ENCODE peak calls at places on chromosomes 7 and 10, in five cellular contexts. S, F, I, B and X are unnamed samples.

GRCh38 chr7:17342726-17343125 is 44.3 kb downstream of the AHR start:
- DNase-seq in F (no peak), B (no peak), S (no peak), I (no peak), X (no peak)

GRCh38 chr10:90856964-90857634 is 740 bp downstream of the HTR7 start:
- DNase-seq in F (no peak), B (no peak), S (no peak), I (no peak), X (no peak)

GRCh38 chr7:41501016-41501415 is 201.9 kb downstream of the INHBA start:
- DNase-seq in F (no peak), S (no peak), B (no peak), I (no peak), X (peak)

GRCh38 chr10:130179640-130180039 is 43.4 kb downstream of the GLRX3 start:
- DNase-seq in B (no peak), I (peak), F (no peak), S (peak), X (peak)

GRCh38 chr10:75955953-75956352 is 524.5 kb downstream of the LRMDA start:
- DNase-seq in S (no peak), I (no peak), B (no peak), F (no peak), X (no peak)

GRCh38 chr7:155222578-155222977 is 75.1 kb upstream of the INSIG1 start:
- DNase-seq in B (no peak), I (no peak), F (no peak), S (no peak), X (no peak)

GRCh38 chr10:5547934-5548660 is 23.3 kb downstream of the CALML3 start:
- DNase-seq in F (no peak), I (no peak), S (no peak), B (peak), X (no peak)

GRCh38 chr7:80902035-80902434 is 16.8 kb downstream of the SEMA3C start:
- DNase-seq in S (no peak), B (no peak), I (no peak), F (no peak), X (no peak)

GRCh38 chr7:140586517-140586916 is 54.1 kb downstream of the DENND2A start:
- DNase-seq in S (no peak), B (no peak), I (no peak), F (no peak), X (no peak)

GRCh38 chr10:123890761-123891146 is 853 bp downstream of the CPXM2 start:
- DNase-seq in I (no peak), F (no peak), B (no peak), S (no peak), X (no peak)

GRCh38 chr10:75987610-75988009 is 556.2 kb downstream of the LRMDA start:
- DNase-seq in I (no peak), S (no peak), B (no peak), F (no peak), X (no peak)

GRCh38 chr7:106568680-106569499 is 92.1 kb downstream of the CCDC71L start:
- DNase-seq in B (no peak), F (no peak), S (peak), I (peak), X (no peak)

GRCh38 chr7:16071246-16071857 is 350.0 kb downstream of the CRPPA start:
- DNase-seq in F (no peak), S (peak), B (no peak), I (peak), X (peak)

GRCh38 chr7:92836489-92837213 is at the start of gene CDK6:
- DNase-seq in I (peak), B (peak), F (no peak), S (peak), X (no peak)

GRCh38 chr10:84397735-84398144 is 69.4 kb downstream of the CCSER2 start:
- DNase-seq in I (no peak), S (no peak), F (no peak), B (no peak), X (no peak)

GRCh38 chr7:4072161-4072925 is 609.8 kb upstream of the FOXK1 start:
- DNase-seq in B (no peak), I (no peak), S (no peak), F (no peak), X (no peak)

GRCh38 chr10:43648083-43648391 is 644 bp downstream of the ZNF32 start:
- DNase-seq in S (no peak), B (no peak), F (no peak), I (no peak), X (no peak)

GRCh38 chr10:32951111-32951510 is 6.9 kb downstream of the ITGB1 start:
- DNase-seq in S (no peak), I (no peak), B (no peak), F (no peak), X (no peak)

GRCh38 chr7:17506090-17506489 is 207.6 kb downstream of the AHR start:
- DNase-seq in B (no peak), S (peak), F (no peak), I (no peak), X (no peak)

GRCh38 chr7:1536105-1536767 is 5.7 kb downstream of the MAFK start:
- DNase-seq in F (no peak), I (no peak), S (no peak), B (no peak), X (no peak)

GRCh38 chr10:124323145-124323725 is 95.5 kb downstream of the OAT start:
- DNase-seq in F (no peak), I (no peak), B (no peak), S (no peak), X (no peak)

GRCh38 chr10:59064759-59065498 is 111.5 kb upstream of the PHYHIPL start:
- DNase-seq in B (no peak), F (no peak), S (no peak), I (no peak), X (no peak)

GRCh38 chr7:34823650-34824258 is 165.7 kb downstream of the NPSR1 start:
- DNase-seq in I (peak), B (no peak), F (no peak), S (peak), X (no peak)

GRCh38 chr7:28483112-28483511 is 70.8 kb downstream of the CREB5 start:
- DNase-seq in B (no peak), S (peak), F (no peak), I (no peak), X (peak)

GRCh38 chr10:22560391-22561239 is 153.8 kb downstream of the PIP4K2A start:
- DNase-seq in S (no peak), F (no peak), B (no peak), I (no peak), X (peak)

GRCh38 chr10:35668865-35669650 is 27.0 kb upstream of the FZD8 start:
- DNase-seq in F (no peak), I (no peak), S (no peak), B (no peak), X (no peak)

GRCh38 chr7:70614237-70614984 is 517.5 kb upstream of the GALNT17 start:
- DNase-seq in S (peak), B (no peak), F (peak), I (no peak), X (peak)

GRCh38 chr7:65937296-65937695 is 44.7 kb downstream of the GUSB start:
- DNase-seq in F (no peak), I (no peak), B (no peak), S (no peak), X (no peak)

GRCh38 chr7:99460651-99461050 is 5.3 kb downstream of the ATP5MF start:
- DNase-seq in F (no peak), B (no peak), I (no peak), S (no peak), X (no peak)

GRCh38 chr7:94576316-94576715 is 66.7 kb downstream of the CASD1 start:
- DNase-seq in B (no peak), F (no peak), I (no peak), S (no peak), X (no peak)

GRCh38 chr7:115585015-115585655 is 445.4 kb downstream of the TFEC start:
- DNase-seq in B (no peak), F (no peak), I (peak), S (no peak), X (no peak)

GRCh38 chr7:107857541-107857912 is 33.5 kb upstream of the DLD start:
- DNase-seq in B (no peak), S (peak), I (peak), F (no peak), X (peak)

GRCh38 chr7:123131140-123131539 is 68.6 kb downstream of the SLC13A1 start:
- DNase-seq in I (no peak), S (no peak), F (no peak), B (no peak), X (no peak)

GRCh38 chr7:115037128-115037802 is 115.4 kb downstream of the MDFIC start:
- DNase-seq in S (peak), F (no peak), B (no peak), I (no peak), X (no peak)

GRCh38 chr7:90483236-90483635 is 13.8 kb downstream of the PTTG1IP2 start:
- DNase-seq in B (no peak), I (no peak), F (no peak), S (no peak), X (no peak)

GRCh38 chr10:24249829-24250415 is 41.0 kb downstream of the KIAA1217 start:
- DNase-seq in S (peak), F (no peak), I (peak), B (no peak), X (peak)

GRCh38 chr10:109922976-109923921 is at the start of gene XPNPEP1:
- DNase-seq in S (peak), F (peak), I (peak), B (peak), X (peak)

DNA sequence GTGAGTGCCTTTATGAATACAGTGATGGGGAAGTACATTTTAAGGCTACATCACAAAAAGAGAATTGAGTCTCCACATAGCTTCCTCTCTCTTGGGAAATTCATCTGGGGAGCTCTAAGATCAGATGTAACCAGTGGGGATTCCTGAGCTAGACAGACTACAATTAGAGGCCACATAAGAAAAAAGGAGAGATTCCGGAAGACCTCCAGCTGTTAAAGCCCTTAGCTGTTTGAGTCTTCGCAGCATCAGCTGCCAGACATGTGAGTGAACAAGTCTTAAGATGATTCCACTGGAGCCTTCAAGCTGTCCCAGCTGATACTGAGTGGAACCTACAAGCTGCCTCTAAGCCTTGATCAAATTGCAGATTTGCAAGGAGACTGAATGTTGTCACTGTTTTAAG is 448.5 kb downstream of the NXPH1 start:
- DNase-seq in S (no peak), F (no peak), I (no peak), B (no peak), X (no peak)
- TF ChIP-seq CTCF in S (no peak), F (no peak), I (no peak), B (no peak), X (no peak)

GRCh38 chr10:78819361-78820006 is 249.3 kb upstream of the ZMIZ1 start:
- DNase-seq in I (no peak), B (no peak), S (no peak), F (no peak), X (no peak)
- TF ChIP-seq CTCF in I (no peak), B (no peak), S (no peak), F (no peak), X (no peak)

GRCh38 chr10:93039721-93040120 is 20.9 kb upstream of the CYP26C1 start:
- DNase-seq in I (peak), B (no peak), S (peak), F (no peak), X (peak)
- TF ChIP-seq CTCF in I (no peak), B (peak), S (peak), F (no peak), X (peak)

GRCh38 chr10:67666416-67667043 is 29.5 kb downstream of the CTNNA3 start:
- DNase-seq in S (peak), I (peak), B (no peak), F (no peak), X (peak)
- TF ChIP-seq CTCF in S (peak), I (peak), B (peak), F (peak), X (peak)

GRCh38 chr10:119284679-119285096 is 77.3 kb downstream of the GRK5 start:
- DNase-seq in S (no peak), I (no peak), B (peak), F (peak), X (no peak)
- TF ChIP-seq CTCF in S (no peak), I (no peak), B (no peak), F (no peak), X (no peak)